ENCODE peak calls at places on chromosome 14, in four cellular contexts. F, P, K and B are unnamed samples.
A peak's percentile ranks its signal among the peaks of the same experiment; 100 is the strongest.

GRCh38 chr14:63713058-63713457 is 14.8 kb downstream of the SGPP1 start:
- DNase-seq in F (no peak), K (no peak), P (no peak), B (no peak)

GRCh38 chr14:83164016-83164415 is 1630.4 kb upstream of the SEL1L start:
- DNase-seq in P (no peak), K (no peak), F (no peak), B (no peak)

GRCh38 chr14:96920820-96921219 is 123.6 kb downstream of the VRK1 start:
- DNase-seq in F (no peak), P (no peak), K (no peak), B (no peak)

GRCh38 chr14:47658041-47658440 is 17.4 kb downstream of the MDGA2 start:
- DNase-seq in F (no peak), P (no peak), K (no peak), B (no peak)

GRCh38 chr14:80133457-80133856 is 77.8 kb downstream of the DIO2 start:
- DNase-seq in K (no peak), P (no peak), F (peak; percentile 21), B (no peak)

GRCh38 chr14:72824051-72824450 is 69.8 kb downstream of the DPF3 start:
- DNase-seq in F (no peak), K (no peak), P (no peak), B (no peak)

GRCh38 chr14:100127853-100128455 is 31.5 kb downstream of the DEGS2 start:
- DNase-seq in P (no peak), K (no peak), F (no peak), B (no peak)

GRCh38 chr14:26597136-26598080 is at the start of gene NOVA1:
- DNase-seq in F (no peak), P (peak; percentile 19), K (peak; percentile 75), B (peak; percentile 54)

GRCh38 chr14:106346534-106347290 is 820.3 kb downstream of the TMEM121 start:
- DNase-seq in F (no peak), P (no peak), K (no peak), B (no peak)

DNA sequence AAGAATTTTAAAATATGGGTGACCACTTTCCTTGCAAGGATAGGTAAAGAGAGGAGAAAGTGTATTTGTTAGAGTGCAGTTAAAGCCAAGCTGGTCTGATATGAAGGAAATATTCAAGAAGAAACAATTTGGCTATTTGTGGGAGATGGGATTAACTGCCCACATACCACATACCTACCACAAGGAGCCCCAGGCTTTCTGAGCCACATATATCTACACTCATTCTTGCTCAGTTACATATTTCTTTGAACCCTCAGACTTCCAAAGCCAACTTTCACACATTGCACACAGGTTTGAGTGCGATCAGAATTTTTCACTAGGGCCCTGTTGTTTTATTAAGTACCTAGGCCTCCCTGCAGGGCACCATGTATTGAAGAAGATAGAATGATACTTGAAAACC is 330.2 kb downstream of the ZFP36L1 start:
- DNase-seq in P (no peak), K (no peak), F (no peak), B (no peak)
- TF ChIP-seq CTCF in P (no peak), K (no peak), F (no peak), B (no peak)

DNA sequence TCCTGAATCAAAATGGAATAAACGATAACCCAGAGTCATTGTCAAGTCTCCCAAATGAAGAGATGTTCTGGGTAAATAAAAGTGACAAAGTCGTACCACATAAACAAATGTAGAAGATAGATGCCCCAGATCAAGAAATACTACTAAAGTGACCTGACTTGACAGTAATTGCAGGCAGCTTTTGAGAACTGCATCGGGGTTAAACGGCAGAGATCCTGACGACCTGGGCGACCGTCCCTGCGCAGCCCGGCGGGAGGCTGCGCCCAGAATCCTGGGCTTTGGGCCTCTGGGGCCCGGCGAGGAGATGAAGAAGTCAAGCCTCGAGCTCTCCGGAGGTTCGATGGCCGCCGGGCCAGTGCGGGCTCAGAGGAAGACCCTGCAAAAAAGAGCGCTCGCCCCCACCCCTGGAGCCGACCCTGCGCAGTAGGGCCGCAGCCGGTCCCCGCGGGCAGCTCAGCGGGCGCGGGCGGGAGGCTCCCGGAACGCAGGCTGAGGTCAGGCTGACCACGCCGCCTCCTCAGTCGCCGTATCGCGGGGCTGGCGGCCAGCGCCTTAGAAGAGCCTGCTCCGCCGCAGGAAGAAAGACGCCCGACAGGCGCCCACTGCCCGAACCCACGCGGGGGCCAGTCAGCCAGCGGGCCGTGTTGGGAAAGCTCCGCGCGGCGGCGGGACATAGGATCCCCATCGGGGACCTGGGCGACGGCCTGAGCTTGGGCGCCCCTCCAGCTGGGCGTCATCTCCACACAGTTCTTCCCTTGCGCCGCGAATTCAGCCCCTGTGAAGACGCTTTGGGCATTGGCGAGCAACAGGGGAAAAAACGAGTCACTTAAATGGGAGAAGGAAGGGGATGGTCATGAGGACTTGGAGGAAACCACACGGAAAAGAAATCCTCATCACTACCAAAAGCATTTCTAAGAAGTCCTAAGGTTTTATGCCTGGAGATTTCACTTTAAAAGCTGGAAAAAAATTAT is 16.0 kb downstream of the NKX2-1 start:
- DNase-seq in P (no peak), K (peak; percentile 79), F (no peak), B (no peak)
- H3K4me3 ChIP-seq in P (peak overlapping the region; percentile 31), K (peak overlapping the region; percentile 15), F (peak overlapping the region; percentile 9), B (peak overlapping the region; percentile 27)

DNA sequence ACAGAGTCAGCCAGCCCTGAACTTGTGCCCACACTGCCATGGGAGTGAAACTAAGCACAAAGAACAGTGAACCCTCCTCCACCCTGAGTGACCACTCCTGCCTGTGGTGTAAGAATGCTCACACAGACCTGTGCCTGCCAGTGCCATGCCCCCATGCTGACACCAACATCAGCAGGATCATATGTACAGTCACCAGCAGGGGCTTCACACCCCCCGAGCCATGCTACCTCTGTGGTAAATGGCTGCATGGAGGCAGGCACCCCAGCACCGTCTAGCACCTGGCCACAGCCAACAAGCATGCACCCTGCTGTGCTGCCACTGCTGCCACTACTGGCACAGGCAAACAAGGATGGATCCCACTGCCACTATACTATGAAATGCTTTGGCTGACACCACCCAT is 344.4 kb upstream of the CCDC196 start:
- DNase-seq in K (no peak), F (no peak), P (no peak), B (no peak)
- TF ChIP-seq CTCF in K (no peak), F (no peak), P (no peak), B (no peak)

GRCh38 chr14:77584809-77585208 is 31.6 kb downstream of the SPTLC2 start:
- DNase-seq in P (no peak), K (no peak), F (no peak), B (no peak)

GRCh38 chr14:77580477-77580876 is 36.0 kb downstream of the SPTLC2 start:
- DNase-seq in P (no peak), K (no peak), F (no peak), B (no peak)

GRCh38 chr14:77580964-77581505 is 35.4 kb downstream of the SPTLC2 start:
- DNase-seq in P (no peak), K (no peak), F (no peak), B (no peak)

GRCh38 chr14:77582511-77582910 is 33.9 kb downstream of the SPTLC2 start:
- DNase-seq in P (no peak), K (peak; percentile 89), F (no peak), B (no peak)

GRCh38 chr14:77583657-77584056 is 32.8 kb downstream of the SPTLC2 start:
- DNase-seq in P (no peak), F (no peak), K (no peak), B (no peak)
- H3K4me3 ChIP-seq in P (no peak overlapping the region), F (no peak overlapping the region), K (no peak overlapping the region), B (no peak overlapping the region)

DNA sequence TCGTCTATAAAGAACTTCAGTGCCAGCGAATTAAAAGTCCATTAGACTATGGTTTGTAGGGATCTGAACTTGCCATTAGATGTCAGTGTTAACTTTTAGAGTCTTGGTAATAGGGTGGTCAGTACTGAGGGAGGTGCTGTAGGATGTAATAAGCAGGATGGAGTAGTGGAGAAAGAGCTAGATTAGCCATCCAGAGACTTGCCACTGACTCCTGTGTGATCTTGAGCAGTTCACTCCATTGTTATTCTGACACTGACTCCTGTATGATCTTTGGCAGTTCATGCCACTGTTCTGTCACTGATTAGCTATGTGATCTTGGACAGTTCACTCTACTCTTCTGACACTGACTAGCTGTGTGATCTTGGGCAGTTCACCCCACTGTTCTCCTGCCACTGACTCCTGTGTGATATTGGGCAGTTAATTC is 133.6 kb downstream of the TTLL5 start:
- DNase-seq in P (no peak), F (no peak), K (no peak), B (no peak)
- TF ChIP-seq CTCF in P (peak; percentile 76), F (no peak), K (no peak), B (no peak)

GRCh38 chr14:31219169-31219568 is 11.6 kb upstream of the HECTD1 start:
- DNase-seq in F (no peak), K (no peak), P (no peak), B (no peak)
- H3K4me3 ChIP-seq in F (no peak overlapping the region), K (no peak overlapping the region), P (no peak overlapping the region), B (no peak overlapping the region)

DNA sequence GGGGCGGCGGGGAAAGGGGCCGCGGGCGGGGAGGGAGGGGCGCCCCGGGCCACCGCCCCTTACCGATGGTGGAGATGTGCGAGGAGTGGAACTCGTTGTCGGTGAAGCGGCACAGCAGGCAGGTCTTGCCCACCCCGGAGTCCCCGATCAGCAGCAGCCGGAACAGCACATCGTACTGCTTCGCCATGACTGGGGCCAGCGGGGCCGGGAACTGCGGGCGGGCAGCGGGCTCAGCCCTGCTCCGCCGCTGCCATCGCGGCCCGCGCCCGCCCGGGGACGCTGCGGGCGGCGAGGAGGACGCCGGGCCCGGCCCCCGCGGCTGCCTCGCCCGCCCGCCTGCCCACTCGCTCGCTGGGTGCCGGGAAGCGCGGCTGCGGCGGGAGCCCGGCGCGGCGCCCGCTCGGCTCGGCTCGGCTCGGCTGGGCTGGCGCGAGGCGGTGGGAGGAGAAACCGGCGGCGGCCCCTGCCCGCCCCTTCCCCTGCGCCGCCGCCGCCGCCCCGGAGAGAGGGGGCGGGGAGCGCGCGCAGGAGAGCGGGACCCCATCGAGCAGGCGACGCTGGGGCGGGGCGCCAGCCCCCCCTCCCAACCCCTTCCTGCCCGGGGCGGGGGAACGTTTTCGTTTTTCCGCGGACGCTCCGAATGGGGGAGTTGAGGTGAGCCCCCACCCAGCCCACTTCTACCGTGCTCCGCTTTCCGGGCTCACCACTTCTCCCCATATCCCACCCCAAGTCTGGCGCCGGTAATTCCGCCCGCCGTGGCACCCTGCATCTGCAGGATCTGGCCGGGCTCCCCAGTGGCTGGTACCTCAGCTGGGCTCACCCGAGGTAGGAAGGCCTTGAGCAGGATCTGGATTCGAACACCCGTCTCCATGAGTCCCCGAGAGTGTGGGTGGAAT is at the start of gene RAB15:
- DNase-seq in P (peak; percentile 32), F (peak; percentile 29), K (peak; percentile 72), B (no peak)
- TF ChIP-seq CTCF in P (no peak), F (no peak), K (no peak), B (no peak)

DNA sequence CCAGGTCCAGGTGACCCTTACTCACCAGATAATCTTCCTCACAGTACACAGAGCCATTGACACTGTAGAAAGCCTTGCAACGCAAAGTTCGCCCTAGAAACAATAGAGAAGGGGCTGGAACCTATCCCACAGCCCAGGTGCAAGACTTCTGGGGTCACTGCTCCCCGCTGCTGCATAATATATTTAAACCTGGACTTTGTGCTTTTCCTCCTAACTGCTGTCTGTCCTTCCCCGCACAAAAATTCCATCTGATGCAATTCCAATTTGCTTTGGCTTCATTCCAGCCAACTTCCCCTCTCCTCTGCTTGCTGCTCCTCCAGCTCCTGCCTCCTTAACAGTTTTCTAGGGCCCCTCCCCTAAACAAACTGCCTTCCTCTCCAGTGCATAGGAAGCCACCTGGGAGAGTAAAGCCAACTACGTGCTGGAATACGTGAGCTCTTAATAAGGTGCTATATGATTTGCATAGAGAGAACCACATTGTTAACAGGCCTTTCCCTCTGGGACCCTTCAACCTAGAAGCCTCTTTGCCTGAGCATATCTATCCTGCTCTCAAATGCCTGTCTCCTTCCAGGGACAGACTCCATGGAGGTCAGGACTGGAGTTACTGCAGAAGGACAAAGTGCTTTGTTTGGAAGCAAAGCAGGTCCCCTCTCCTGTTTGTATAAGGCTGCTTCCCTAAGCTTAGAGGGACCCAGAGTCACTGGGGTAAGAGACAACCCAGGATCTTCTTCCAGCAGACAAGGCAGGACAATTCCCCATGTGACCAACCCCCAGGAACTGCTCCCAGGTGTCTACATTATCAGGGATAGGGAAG is 5.5 kb downstream of the AJUBA start:
- DNase-seq in F (peak; percentile 45), P (no peak), K (no peak), B (no peak)
- H3K4me3 ChIP-seq in F (no peak overlapping the region), P (no peak overlapping the region), K (peak overlapping the region; percentile 31), B (no peak overlapping the region)